ENCODE peak calls at places on chromosomes 16 and 17, in six cellular contexts. H, X, Y, Z, W and S are unnamed samples.

GRCh38 chr17:4105232-4105631 is 37.6 kb downstream of the ZZEF1 start:
- DNase-seq in H (no peak), X (no peak), Y (no peak), Z (no peak), W (no peak), S (no peak)

GRCh38 chr17:49928826-49929475 is 40.0 kb upstream of the DLX4 start:
- DNase-seq in H (peak), X (no peak), Y (peak), Z (no peak), W (no peak), S (no peak)

GRCh38 chr16:67678354-67679023 is 11.9 kb downstream of the C16orf86 start:
- DNase-seq in H (no peak), X (no peak), Y (no peak), Z (no peak), W (no peak), S (peak)

GRCh38 chr17:74520790-74521480 is 10.3 kb downstream of the CD300LB start:
- DNase-seq in H (no peak), X (no peak), Y (no peak), Z (no peak), W (no peak), S (no peak)

GRCh38 chr16:55552621-55553020 is 13.9 kb upstream of the CAPNS2 start:
- DNase-seq in H (peak), X (no peak), Y (no peak), Z (peak), W (no peak), S (peak)

GRCh38 chr16:50546125-50546524 is 2.1 kb upstream of the NKD1 start:
- DNase-seq in H (no peak), X (no peak), Y (no peak), Z (no peak), W (no peak), S (no peak)

GRCh38 chr17:78434455-78435329 is 56.2 kb downstream of the PGS1 start:
- DNase-seq in H (no peak), X (no peak), Y (no peak), Z (no peak), W (no peak), S (no peak)

GRCh38 chr17:46020023-46020735 is 21.1 kb downstream of the STH start:
- DNase-seq in H (no peak), X (no peak), Y (no peak), Z (no peak), W (no peak), S (peak)

GRCh38 chr16:47142469-47143328 is 1.0 kb downstream of the NETO2 start:
- DNase-seq in H (peak), X (peak), Y (peak), Z (peak), W (no peak), S (peak)

GRCh38 chr16:87388818-87389134 is 3.4 kb upstream of the MAP1LC3B start:
- DNase-seq in H (no peak), X (no peak), Y (no peak), Z (no peak), W (no peak), S (no peak)

GRCh38 chr16:53910990-53911389 is 207.0 kb downstream of the FTO start:
- DNase-seq in H (no peak), X (no peak), Y (no peak), Z (no peak), W (no peak), S (no peak)

GRCh38 chr16:372584-372983 is 2.2 kb upstream of the MRPL28 start:
- DNase-seq in H (no peak), X (no peak), Y (no peak), Z (no peak), W (no peak), S (no peak)

GRCh38 chr16:22318690-22319358 is 21.6 kb downstream of the POLR3E start:
- DNase-seq in H (peak), X (no peak), Y (peak), Z (peak), W (peak), S (peak)

GRCh38 chr17:30823425-30823824 is 1.1 kb downstream of the CRLF3 start:
- DNase-seq in H (no peak), X (no peak), Y (no peak), Z (peak), W (no peak), S (no peak)
- H3K4me3 ChIP-seq in H (peak), X (peak), Y (no peak), Z (no peak), W (peak), S (no peak)

DNA sequence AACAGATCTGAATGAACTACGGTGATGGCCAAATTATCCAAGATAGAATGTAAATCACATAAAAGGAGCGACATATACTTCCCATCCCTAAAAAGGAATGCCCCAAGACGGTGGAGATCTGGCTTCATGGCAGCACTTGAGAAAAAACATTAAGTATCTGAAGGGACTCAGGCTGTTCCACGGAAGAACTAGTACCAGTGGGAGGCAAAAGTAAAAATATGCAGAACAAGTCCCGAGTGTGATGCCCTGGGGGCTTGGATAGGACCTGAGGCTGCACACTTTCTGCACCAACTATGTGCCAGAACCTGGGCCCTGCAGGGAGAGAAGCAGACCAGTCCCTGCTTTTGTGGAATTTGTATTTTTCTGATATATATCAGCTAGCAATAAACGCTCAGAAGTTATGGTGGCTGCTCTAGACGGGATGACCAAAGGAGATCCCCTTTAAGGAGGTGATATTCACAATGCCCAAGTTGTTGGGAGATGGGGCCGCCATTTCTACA is 538 bp upstream of the CKLF start:
- DNase-seq in H (no peak), X (no peak), Y (no peak), Z (no peak), W (no peak), S (no peak)
- H4K8ac ChIP-seq in H (peak), X (no peak), Y (peak), Z (peak), W (peak), S (peak)

DNA sequence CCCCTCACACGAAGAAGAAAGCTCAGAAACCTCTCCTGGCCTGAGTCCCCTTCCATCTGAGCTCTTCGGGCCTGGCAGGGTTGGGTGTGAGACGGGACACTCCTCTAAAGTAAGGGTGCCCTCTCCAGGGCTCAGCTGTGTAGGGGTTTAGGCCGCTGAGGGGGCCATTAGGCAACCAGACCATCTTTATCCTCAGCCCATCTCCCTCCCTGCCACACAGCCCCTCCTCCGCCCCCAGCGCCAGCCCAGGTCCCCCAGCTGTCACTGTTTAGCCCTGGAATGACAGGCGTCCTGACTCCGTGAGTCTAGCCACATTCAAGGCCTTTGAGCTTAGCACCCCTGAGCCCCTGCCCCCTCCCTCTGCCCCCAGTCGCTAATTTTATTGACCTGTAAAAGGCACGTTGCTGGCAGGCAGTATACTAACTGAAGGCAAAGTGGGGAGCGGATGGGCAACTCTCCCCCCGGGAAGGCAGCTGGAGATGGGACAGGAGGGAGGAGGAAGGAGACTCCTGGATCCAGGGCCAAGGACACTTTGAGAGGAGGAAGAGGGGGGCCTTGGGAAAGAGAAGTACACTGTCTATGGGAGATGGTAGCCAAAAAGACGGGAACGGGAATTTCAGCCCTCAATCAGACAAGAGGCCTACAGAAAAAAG is 600 bp upstream of the ZNF385C start:
- DNase-seq in H (no peak), X (no peak), Y (no peak), Z (no peak), W (peak), S (no peak)
- H3K4me3 ChIP-seq in H (no peak), X (no peak), Y (no peak), Z (no peak), W (no peak), S (no peak)

DNA sequence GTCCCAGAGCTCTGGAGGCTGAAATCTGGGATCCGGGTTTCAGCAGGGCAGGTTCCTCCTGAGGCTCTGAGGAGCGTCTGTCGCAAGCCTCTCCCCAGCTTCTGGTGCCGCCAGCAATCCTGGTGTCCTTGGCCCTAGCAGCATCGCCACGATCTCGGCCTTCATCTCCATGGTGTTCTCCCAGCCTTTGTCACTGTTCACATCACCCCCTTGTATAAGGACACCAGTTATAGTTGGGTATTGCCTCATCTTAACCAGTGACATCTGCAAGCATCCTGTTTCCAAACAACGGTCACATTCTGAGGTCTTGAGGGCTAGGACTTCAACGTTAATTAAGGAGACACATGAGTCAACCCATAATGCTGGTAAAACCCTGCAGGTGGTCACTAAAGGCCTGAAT is 2.8 kb upstream of the PPP1R27 start:
- DNase-seq in H (peak), X (no peak), Y (no peak), Z (peak), W (no peak), S (peak)
- H4K8ac ChIP-seq in H (no peak), X (no peak), Y (no peak), Z (no peak), W (peak), S (no peak)

GRCh38 chr17:82217120-82217529 is 4.5 kb upstream of the CCDC57 start:
- DNase-seq in H (no peak), X (no peak), Y (no peak), Z (peak), W (no peak), S (peak)
- H3K4me3 ChIP-seq in H (no peak), X (no peak), Y (no peak), Z (no peak), W (no peak), S (no peak)

DNA sequence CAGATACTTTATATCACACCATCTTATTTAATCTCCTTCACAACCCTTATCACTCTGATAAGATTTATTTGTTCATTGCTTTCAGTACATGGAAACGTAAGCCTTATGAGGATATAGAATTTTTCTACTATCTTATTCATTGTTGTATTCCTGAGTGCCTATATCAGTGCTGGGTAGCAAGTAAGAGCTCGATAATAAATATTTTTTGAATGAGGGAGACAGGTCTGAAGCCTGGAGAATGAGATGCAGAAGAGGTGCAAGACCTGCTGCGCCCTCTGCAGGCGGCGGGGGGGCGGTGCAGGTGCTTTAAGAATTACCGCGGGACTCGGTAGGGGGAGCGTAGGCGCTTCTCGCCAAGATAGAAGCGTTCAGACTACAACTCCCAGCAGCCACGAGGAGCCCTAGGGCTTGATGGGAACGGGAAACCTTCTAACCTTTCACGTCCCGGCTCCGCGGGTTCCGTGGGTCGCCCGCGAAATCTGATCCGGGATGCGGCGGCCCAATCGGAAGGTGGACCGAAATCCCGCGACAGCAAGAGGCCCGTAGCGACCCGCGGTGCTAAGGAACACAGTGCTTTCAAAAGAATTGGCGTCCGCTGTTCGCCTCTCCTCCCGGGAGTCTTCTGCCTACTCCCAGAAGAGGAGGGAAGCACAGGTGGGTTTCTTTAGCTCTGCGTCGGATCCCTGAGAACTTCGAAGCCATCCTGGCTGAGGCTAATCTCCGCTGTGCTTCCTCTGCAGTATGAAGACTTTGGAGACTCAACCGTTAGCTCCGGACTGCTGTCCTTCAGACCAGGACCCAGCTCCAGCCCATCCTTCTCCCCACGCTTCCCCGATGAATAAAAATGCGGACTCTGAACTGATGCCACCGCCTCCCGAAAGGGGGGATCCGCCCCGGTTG is at the start of gene WRAP53:
- DNase-seq in H (peak), X (peak), Y (peak), Z (peak), W (peak), S (peak)
- H4K8ac ChIP-seq in H (peak), X (no peak), Y (no peak), Z (no peak), W (peak), S (peak)

DNA sequence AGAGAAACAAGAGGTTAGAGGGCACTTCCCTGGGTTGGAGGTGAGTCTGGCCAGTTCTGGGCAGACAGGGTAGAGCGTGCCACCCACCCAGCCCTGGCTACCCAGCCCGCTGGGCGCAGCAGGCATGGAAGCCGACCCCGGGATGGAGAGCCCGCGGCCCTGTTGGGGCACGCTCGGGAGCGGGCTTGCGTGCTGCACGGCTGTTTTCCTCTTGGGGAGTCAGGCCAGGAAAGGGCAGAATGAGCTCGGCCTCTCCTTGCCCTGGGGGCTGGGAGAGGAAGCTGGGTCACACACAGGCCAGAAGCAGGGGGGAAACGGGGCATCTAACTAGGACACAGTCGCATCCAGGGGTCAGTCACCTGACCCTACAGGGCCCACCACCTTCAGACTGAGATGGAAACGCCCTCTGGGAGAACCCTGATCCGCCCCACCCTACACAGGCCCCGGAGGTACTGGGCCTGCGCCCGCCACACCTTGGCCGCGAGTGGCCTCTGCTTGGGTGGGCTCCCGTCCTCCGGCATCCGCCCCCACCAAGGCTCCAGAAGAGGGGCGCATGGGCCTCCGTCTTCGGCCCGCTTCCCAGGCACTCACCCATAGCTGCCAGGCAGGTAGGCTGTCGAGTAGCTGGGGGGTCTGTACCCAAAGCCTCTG is 1.2 kb downstream of the SOX15 start:
- DNase-seq in H (no peak), X (no peak), Y (no peak), Z (no peak), W (no peak), S (no peak)
- H3K4me3 ChIP-seq in H (no peak), X (no peak), Y (peak), Z (no peak), W (peak), S (peak)